ENCODE peak calls at places on chromosomes 16 and 17, in ten cellular contexts. One of them, this sample, is unnamed.

GRCh38 chr16:10931977-10932632 is 10.2 kb downstream of the DEXI start:
- DNase-seq in esophagus muscularis mucosa: no peak
- DNase-seq in RWPE2: no peak
- DNase-seq in heart right ventricle: no peak
- DNase-seq in pancreas: no peak
- DNase-seq in kidney: no peak
- DNase-seq in astrocyte of the spinal cord: no peak
- DNase-seq in cardiac muscle cell: no peak
- DNase-seq in GM23338: no peak
- DNase-seq in GM12865: no peak
- DNase-seq in this sample: no peak

GRCh38 chr17:68533887-68534700 is 21.9 kb downstream of the PRKAR1A start:
- DNase-seq in esophagus muscularis mucosa: no peak
- DNase-seq in RWPE2: no peak
- DNase-seq in heart right ventricle: no peak
- DNase-seq in pancreas: no peak
- DNase-seq in kidney: no peak
- DNase-seq in astrocyte of the spinal cord: peak
- DNase-seq in cardiac muscle cell: peak
- DNase-seq in GM23338: peak
- DNase-seq in GM12865: peak
- DNase-seq in this sample: no peak

GRCh38 chr17:58985265-58985810 is 121.3 kb downstream of the TRIM37 start:
- DNase-seq in esophagus muscularis mucosa: no peak
- DNase-seq in RWPE2: no peak
- DNase-seq in heart right ventricle: no peak
- DNase-seq in pancreas: no peak
- DNase-seq in kidney: no peak
- DNase-seq in astrocyte of the spinal cord: no peak
- DNase-seq in cardiac muscle cell: no peak
- DNase-seq in GM23338: no peak
- DNase-seq in GM12865: no peak
- DNase-seq in this sample: no peak

GRCh38 chr17:2050246-2050866 is 4.5 kb upstream of the HIC1 start:
- DNase-seq in esophagus muscularis mucosa: peak
- DNase-seq in RWPE2: peak
- DNase-seq in heart right ventricle: peak
- DNase-seq in pancreas: peak
- DNase-seq in kidney: peak
- DNase-seq in astrocyte of the spinal cord: peak
- DNase-seq in cardiac muscle cell: peak
- DNase-seq in GM23338: peak
- DNase-seq in GM12865: peak
- DNase-seq in this sample: no peak

GRCh38 chr16:19130852-19131808 is 17.4 kb downstream of the ITPRIPL2 start:
- DNase-seq in esophagus muscularis mucosa: no peak
- DNase-seq in RWPE2: no peak
- DNase-seq in heart right ventricle: peak
- DNase-seq in pancreas: no peak
- DNase-seq in kidney: peak
- DNase-seq in astrocyte of the spinal cord: peak
- DNase-seq in cardiac muscle cell: peak
- DNase-seq in GM23338: peak
- DNase-seq in GM12865: peak
- DNase-seq in this sample: no peak

GRCh38 chr17:82846061-82846691 is 6.4 kb upstream of the ZNF750 start:
- DNase-seq in esophagus muscularis mucosa: no peak
- DNase-seq in RWPE2: peak
- DNase-seq in heart right ventricle: no peak
- DNase-seq in pancreas: no peak
- DNase-seq in kidney: peak
- DNase-seq in astrocyte of the spinal cord: no peak
- DNase-seq in cardiac muscle cell: no peak
- DNase-seq in GM23338: no peak
- DNase-seq in GM12865: no peak
- DNase-seq in this sample: no peak

GRCh38 chr17:332558-333322 is 19.9 kb downstream of the RPH3AL start:
- DNase-seq in esophagus muscularis mucosa: no peak
- DNase-seq in RWPE2: peak
- DNase-seq in heart right ventricle: peak
- DNase-seq in pancreas: no peak
- DNase-seq in kidney: peak
- DNase-seq in astrocyte of the spinal cord: peak
- DNase-seq in cardiac muscle cell: peak
- DNase-seq in GM23338: no peak
- DNase-seq in GM12865: no peak
- DNase-seq in this sample: no peak

GRCh38 chr16:89958068-89958467 is 9.5 kb downstream of the DEF8 start:
- DNase-seq in esophagus muscularis mucosa: no peak
- DNase-seq in RWPE2: no peak
- DNase-seq in heart right ventricle: peak
- DNase-seq in pancreas: no peak
- DNase-seq in kidney: no peak
- DNase-seq in astrocyte of the spinal cord: peak
- DNase-seq in cardiac muscle cell: peak
- DNase-seq in GM23338: peak
- DNase-seq in GM12865: peak
- DNase-seq in this sample: no peak

GRCh38 chr17:51103451-51103850 is 17.2 kb downstream of the SPAG9 start:
- DNase-seq in esophagus muscularis mucosa: no peak
- DNase-seq in RWPE2: peak
- DNase-seq in heart right ventricle: no peak
- DNase-seq in pancreas: no peak
- DNase-seq in kidney: no peak
- DNase-seq in astrocyte of the spinal cord: no peak
- DNase-seq in cardiac muscle cell: no peak
- DNase-seq in GM23338: no peak
- DNase-seq in GM12865: no peak
- DNase-seq in this sample: no peak

GRCh38 chr17:7927596-7927995 is 2.1 kb downstream of the KCNAB3 start:
- DNase-seq in esophagus muscularis mucosa: no peak
- DNase-seq in RWPE2: no peak
- DNase-seq in heart right ventricle: no peak
- DNase-seq in pancreas: no peak
- DNase-seq in kidney: no peak
- DNase-seq in astrocyte of the spinal cord: no peak
- DNase-seq in cardiac muscle cell: no peak
- DNase-seq in GM23338: no peak
- DNase-seq in GM12865: no peak
- DNase-seq in this sample: no peak

GRCh38 chr16:24700549-24701392 is 28.7 kb upstream of the TNRC6A start:
- DNase-seq in esophagus muscularis mucosa: peak
- DNase-seq in RWPE2: peak
- DNase-seq in heart right ventricle: peak
- DNase-seq in pancreas: peak
- DNase-seq in kidney: peak
- DNase-seq in astrocyte of the spinal cord: peak
- DNase-seq in cardiac muscle cell: peak
- DNase-seq in GM23338: peak
- DNase-seq in GM12865: peak
- DNase-seq in this sample: peak

GRCh38 chr17:19274893-19275292 is 37.7 kb downstream of the EPN2 start:
- DNase-seq in esophagus muscularis mucosa: no peak
- DNase-seq in RWPE2: no peak
- DNase-seq in heart right ventricle: no peak
- DNase-seq in pancreas: no peak
- DNase-seq in kidney: no peak
- DNase-seq in astrocyte of the spinal cord: peak
- DNase-seq in cardiac muscle cell: no peak
- DNase-seq in GM23338: no peak
- DNase-seq in GM12865: no peak
- DNase-seq in this sample: no peak

GRCh38 chr16:11145173-11145820 is 110.7 kb downstream of the SOCS1 start:
- DNase-seq in esophagus muscularis mucosa: no peak
- DNase-seq in RWPE2: no peak
- DNase-seq in heart right ventricle: peak
- DNase-seq in pancreas: no peak
- DNase-seq in kidney: no peak
- DNase-seq in astrocyte of the spinal cord: no peak
- DNase-seq in cardiac muscle cell: no peak
- DNase-seq in GM23338: no peak
- DNase-seq in GM12865: no peak
- DNase-seq in this sample: no peak

GRCh38 chr16:47392114-47392513 is 68.7 kb downstream of the ITFG1 start:
- DNase-seq in esophagus muscularis mucosa: no peak
- DNase-seq in RWPE2: no peak
- DNase-seq in heart right ventricle: no peak
- DNase-seq in pancreas: no peak
- DNase-seq in kidney: no peak
- DNase-seq in astrocyte of the spinal cord: peak
- DNase-seq in cardiac muscle cell: peak
- DNase-seq in GM23338: no peak
- DNase-seq in GM12865: peak
- DNase-seq in this sample: no peak

GRCh38 chr16:83937922-83938875 is 14.8 kb upstream of the OSGIN1 start:
- DNase-seq in esophagus muscularis mucosa: no peak
- DNase-seq in RWPE2: no peak
- DNase-seq in heart right ventricle: no peak
- DNase-seq in pancreas: no peak
- DNase-seq in kidney: no peak
- DNase-seq in astrocyte of the spinal cord: no peak
- DNase-seq in cardiac muscle cell: no peak
- DNase-seq in GM23338: no peak
- DNase-seq in GM12865: no peak
- DNase-seq in this sample: no peak

DNA sequence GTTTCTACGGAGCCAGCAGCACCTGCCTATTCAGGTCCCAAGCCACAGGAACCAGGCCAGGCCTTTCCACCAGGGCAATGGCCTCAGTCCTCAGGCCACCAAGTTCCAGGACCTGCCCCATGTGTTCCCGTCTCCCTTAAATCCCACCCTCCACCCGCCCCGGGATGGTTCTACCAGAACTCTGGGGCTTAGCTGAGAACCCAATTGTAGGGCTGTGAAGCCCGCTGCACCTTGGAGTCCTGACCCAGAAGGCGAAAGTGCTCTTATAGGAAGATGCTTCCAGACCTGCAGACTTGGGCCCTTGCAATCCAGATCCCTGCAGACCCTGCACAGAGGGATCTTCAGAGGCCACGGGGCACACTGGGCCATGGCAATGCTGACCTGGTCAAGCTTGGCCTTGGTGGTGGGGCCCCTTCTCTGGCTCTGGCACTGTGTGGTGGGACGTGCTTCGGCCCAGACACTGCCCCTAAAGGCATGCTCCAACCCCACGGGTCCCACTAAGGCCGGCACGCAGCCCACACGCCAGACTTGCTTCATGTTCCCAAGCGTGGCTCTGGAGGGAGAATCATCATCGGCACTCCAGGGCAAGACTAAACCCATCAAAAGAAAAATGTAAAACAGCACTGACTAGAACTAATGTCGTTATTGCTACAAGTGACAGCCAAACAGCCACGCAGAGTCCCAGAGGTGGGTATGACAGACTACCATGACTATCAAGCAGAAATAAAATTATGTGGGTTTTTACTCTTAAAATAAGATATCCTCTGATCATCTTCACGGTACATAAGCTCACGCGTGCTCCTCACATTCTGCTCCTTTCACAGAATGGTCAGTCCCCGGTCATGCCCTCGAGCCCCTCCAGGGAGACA is 41.3 kb upstream of the ATP2A3 start:
- DNase-seq in esophagus muscularis mucosa: no peak
- DNase-seq in RWPE2: no peak
- DNase-seq in heart right ventricle: no peak
- DNase-seq in pancreas: no peak
- DNase-seq in kidney: no peak
- DNase-seq in astrocyte of the spinal cord: no peak
- DNase-seq in cardiac muscle cell: no peak
- DNase-seq in GM23338: no peak
- DNase-seq in GM12865: no peak
- DNase-seq in this sample: no peak
- TF ChIP-seq CTCF in esophagus muscularis mucosa: no peak
- TF ChIP-seq CTCF in RWPE2: no peak
- TF ChIP-seq CTCF in heart right ventricle: no peak
- TF ChIP-seq CTCF in pancreas: no peak
- TF ChIP-seq CTCF in kidney: no peak
- TF ChIP-seq CTCF in astrocyte of the spinal cord: no peak
- TF ChIP-seq CTCF in cardiac muscle cell: no peak
- TF ChIP-seq CTCF in GM23338: no peak
- TF ChIP-seq CTCF in GM12865: no peak
- TF ChIP-seq CTCF in this sample: no peak

DNA sequence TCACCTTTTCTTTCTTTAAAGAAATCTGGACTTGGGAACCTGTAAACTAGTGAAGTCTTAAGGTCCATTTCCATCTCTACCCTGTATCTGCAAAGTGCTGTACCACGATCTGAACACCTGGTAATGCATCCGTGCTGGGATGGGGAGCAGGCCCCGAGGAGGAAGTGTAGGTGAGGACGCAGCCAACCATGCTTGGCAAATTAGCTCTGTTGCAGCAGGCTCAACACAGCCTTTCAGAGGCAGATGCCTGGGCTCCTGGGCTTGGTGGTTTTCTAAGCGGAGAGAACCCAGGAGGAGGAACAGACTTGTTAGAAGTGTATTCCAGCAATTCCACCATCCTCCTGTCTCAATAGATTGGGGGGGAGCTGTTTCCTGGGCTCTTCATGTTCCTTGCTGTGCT is 5.5 kb downstream of the AFMID start:
- DNase-seq in esophagus muscularis mucosa: no peak
- DNase-seq in RWPE2: no peak
- DNase-seq in heart right ventricle: no peak
- DNase-seq in pancreas: no peak
- DNase-seq in kidney: no peak
- DNase-seq in astrocyte of the spinal cord: no peak
- DNase-seq in cardiac muscle cell: no peak
- DNase-seq in GM23338: no peak
- DNase-seq in GM12865: peak
- DNase-seq in this sample: no peak
- H3K4me3 ChIP-seq in esophagus muscularis mucosa: no peak
- H3K4me3 ChIP-seq in RWPE2: no peak
- H3K4me3 ChIP-seq in heart right ventricle: no peak
- H3K4me3 ChIP-seq in pancreas: no peak
- H3K4me3 ChIP-seq in kidney: no peak
- H3K4me3 ChIP-seq in astrocyte of the spinal cord: no peak
- H3K4me3 ChIP-seq in cardiac muscle cell: no peak
- H3K4me3 ChIP-seq in GM23338: no peak
- H3K4me3 ChIP-seq in GM12865: no peak
- H3K4me3 ChIP-seq in this sample: no peak

DNA sequence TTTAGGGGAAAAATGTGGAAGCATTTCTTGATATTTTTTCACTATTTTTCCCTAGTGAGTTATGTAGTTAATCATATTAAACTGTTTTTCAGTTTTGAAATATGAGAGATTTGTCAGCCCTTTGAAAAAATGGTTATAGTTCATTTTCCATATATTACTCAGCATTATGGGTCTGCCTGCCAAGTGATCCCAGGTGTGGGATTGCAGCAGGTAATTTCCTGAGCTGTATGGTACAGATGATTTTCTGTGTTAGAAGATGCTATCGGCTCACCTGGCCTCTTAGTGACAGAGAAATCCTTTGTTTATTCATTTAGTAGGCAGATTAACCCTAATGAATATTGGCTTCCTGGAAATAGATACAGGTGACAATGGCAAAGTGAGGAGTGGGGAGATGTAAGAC is 275.1 kb upstream of the TBX2 start:
- DNase-seq in esophagus muscularis mucosa: no peak
- DNase-seq in RWPE2: no peak
- DNase-seq in heart right ventricle: no peak
- DNase-seq in pancreas: no peak
- DNase-seq in kidney: no peak
- DNase-seq in astrocyte of the spinal cord: no peak
- DNase-seq in cardiac muscle cell: no peak
- DNase-seq in GM23338: no peak
- DNase-seq in GM12865: no peak
- DNase-seq in this sample: no peak
- TF ChIP-seq CTCF in esophagus muscularis mucosa: no peak
- TF ChIP-seq CTCF in RWPE2: no peak
- TF ChIP-seq CTCF in heart right ventricle: no peak
- TF ChIP-seq CTCF in pancreas: no peak
- TF ChIP-seq CTCF in kidney: no peak
- TF ChIP-seq CTCF in astrocyte of the spinal cord: no peak
- TF ChIP-seq CTCF in cardiac muscle cell: no peak
- TF ChIP-seq CTCF in GM23338: no peak
- TF ChIP-seq CTCF in GM12865: no peak
- TF ChIP-seq CTCF in this sample: no peak

GRCh38 chr17:57463103-57463885 is 207.0 kb downstream of the MSI2 start:
- DNase-seq in esophagus muscularis mucosa: no peak
- DNase-seq in RWPE2: no peak
- DNase-seq in heart right ventricle: no peak
- DNase-seq in pancreas: no peak
- DNase-seq in kidney: no peak
- DNase-seq in astrocyte of the spinal cord: peak
- DNase-seq in cardiac muscle cell: peak
- DNase-seq in GM23338: no peak
- DNase-seq in GM12865: peak
- DNase-seq in this sample: peak
- H3K4me3 ChIP-seq in esophagus muscularis mucosa: no peak
- H3K4me3 ChIP-seq in RWPE2: no peak
- H3K4me3 ChIP-seq in heart right ventricle: no peak
- H3K4me3 ChIP-seq in pancreas: no peak
- H3K4me3 ChIP-seq in kidney: no peak
- H3K4me3 ChIP-seq in astrocyte of the spinal cord: no peak
- H3K4me3 ChIP-seq in cardiac muscle cell: no peak
- H3K4me3 ChIP-seq in GM23338: no peak
- H3K4me3 ChIP-seq in GM12865: peak
- H3K4me3 ChIP-seq in this sample: no peak